ENCODE peak calls at places on chromosomes 6 and 20, in seven cellular contexts. F, U, J, C, P, I and N are unnamed samples.

GRCh38 chr6:75609639-75610590 is 8.2 kb downstream of the SENP6 start:
- DNase-seq in F (no peak), U (no peak), J (no peak), C (peak), P (peak), I (no peak), N (peak)

GRCh38 chr6:17914651-17915050 is 72.8 kb downstream of the KIF13A start:
- DNase-seq in F (no peak), U (no peak), J (no peak), C (no peak), P (no peak), I (no peak), N (no peak)

GRCh38 chr20:55057779-55058415 is 582.5 kb downstream of the DOK5 start:
- DNase-seq in F (no peak), U (peak), J (no peak), C (peak), P (no peak), I (no peak), N (no peak)

GRCh38 chr20:51361258-51361657 is 181.3 kb downstream of the NFATC2 start:
- DNase-seq in F (no peak), U (no peak), J (no peak), C (no peak), P (no peak), I (no peak), N (no peak)

GRCh38 chr6:133973109-133973971 is 20.3 kb downstream of the TBPL1 start:
- DNase-seq in F (peak), U (no peak), J (no peak), C (peak), P (peak), I (no peak), N (peak)

GRCh38 chr6:111098597-111098996 is 11.3 kb downstream of the SLC16A10 start:
- DNase-seq in F (no peak), U (no peak), J (no peak), C (no peak), P (no peak), I (no peak), N (no peak)

GRCh38 chr6:125918230-125918629 is 38.3 kb upstream of the HINT3 start:
- DNase-seq in F (peak), U (peak), J (no peak), C (no peak), P (no peak), I (no peak), N (no peak)

GRCh38 chr6:134196568-134197301 is 121.2 kb downstream of the SGK1 start:
- DNase-seq in F (no peak), U (no peak), J (no peak), C (no peak), P (no peak), I (no peak), N (no peak)

GRCh38 chr6:2157441-2158127 is 87.8 kb downstream of the GMDS start:
- DNase-seq in F (no peak), U (no peak), J (peak), C (peak), P (peak), I (no peak), N (peak)

GRCh38 chr6:38943964-38944363 is 104.6 kb upstream of the GLP1R start:
- DNase-seq in F (peak), U (no peak), J (no peak), C (no peak), P (no peak), I (peak), N (peak)

GRCh38 chr6:50278663-50279062 is 228.9 kb upstream of the DEFB112 start:
- DNase-seq in F (no peak), U (no peak), J (no peak), C (no peak), P (no peak), I (no peak), N (no peak)

GRCh38 chr6:40328376-40328987 is 258.7 kb downstream of the LRFN2 start:
- DNase-seq in F (peak), U (peak), J (no peak), C (peak), P (no peak), I (peak), N (peak)

GRCh38 chr6:48471326-48471725 is 360.3 kb upstream of the PTCHD4 start:
- DNase-seq in F (no peak), U (no peak), J (no peak), C (no peak), P (no peak), I (no peak), N (no peak)

GRCh38 chr6:37135835-37136694 is 33.9 kb upstream of the PIM1 start:
- DNase-seq in F (no peak), U (no peak), J (no peak), C (peak), P (no peak), I (no peak), N (peak)

GRCh38 chr6:97322811-97323210 is 39.8 kb upstream of the MMS22L start:
- DNase-seq in F (no peak), U (no peak), J (peak), C (peak), P (peak), I (no peak), N (peak)

GRCh38 chr6:2873643-2874042 is 29.5 kb downstream of the SERPINB9 start:
- DNase-seq in F (no peak), U (no peak), J (no peak), C (no peak), P (no peak), I (no peak), N (no peak)

GRCh38 chr6:85580878-85581267 is 12.8 kb downstream of the SNX14 start:
- DNase-seq in F (no peak), U (no peak), J (peak), C (peak), P (peak), I (peak), N (peak)

GRCh38 chr6:168778201-168778600 is 337.2 kb downstream of the SMOC2 start:
- DNase-seq in F (no peak), U (no peak), J (no peak), C (no peak), P (no peak), I (no peak), N (no peak)

GRCh38 chr6:16434885-16435284 is 196.5 kb downstream of the GMPR start:
- DNase-seq in F (no peak), U (no peak), J (no peak), C (no peak), P (peak), I (no peak), N (no peak)

GRCh38 chr6:128327890-128328289 is 192.5 kb downstream of the PTPRK start:
- DNase-seq in F (peak), U (peak), J (no peak), C (no peak), P (peak), I (peak), N (peak)

GRCh38 chr6:169166896-169167580 is 86.6 kb downstream of the THBS2 start:
- DNase-seq in F (no peak), U (no peak), J (no peak), C (no peak), P (no peak), I (no peak), N (no peak)

GRCh38 chr6:36721369-36722140 is 23.9 kb downstream of the RAB44 start:
- DNase-seq in F (no peak), U (no peak), J (no peak), C (no peak), P (no peak), I (peak), N (no peak)

GRCh38 chr20:54293526-54293925 is 85.6 kb downstream of the PFDN4 start:
- DNase-seq in F (no peak), U (no peak), J (no peak), C (no peak), P (no peak), I (no peak), N (peak)

GRCh38 chr20:41249371-41249770 is 68.2 kb downstream of the ZHX3 start:
- DNase-seq in F (peak), U (peak), J (peak), C (peak), P (peak), I (no peak), N (peak)

GRCh38 chr6:7914991-7915789 is 4.6 kb upstream of the TXNDC5 start:
- DNase-seq in F (no peak), U (no peak), J (peak), C (no peak), P (peak), I (no peak), N (peak)

GRCh38 chr6:152057832-152058498 is 250.5 kb downstream of the ESR1 start:
- DNase-seq in F (no peak), U (no peak), J (no peak), C (no peak), P (no peak), I (no peak), N (no peak)

GRCh38 chr20:47724910-47725247 is 60.4 kb downstream of the SULF2 start:
- DNase-seq in F (no peak), U (no peak), J (no peak), C (no peak), P (no peak), I (no peak), N (no peak)

GRCh38 chr20:33685328-33686007 is 717 bp downstream of the E2F1 start:
- DNase-seq in F (peak), U (peak), J (no peak), C (peak), P (peak), I (peak), N (peak)

GRCh38 chr6:38113810-38114577 is 294.5 kb downstream of the ZFAND3 start:
- DNase-seq in F (no peak), U (no peak), J (no peak), C (no peak), P (peak), I (no peak), N (no peak)

GRCh38 chr6:170296423-170296745 is 5.5 kb upstream of the DLL1 start:
- DNase-seq in F (peak), U (no peak), J (no peak), C (no peak), P (no peak), I (no peak), N (no peak)

GRCh38 chr20:63154395-63154794 is 61.5 kb downstream of the YTHDF1 start:
- DNase-seq in F (no peak), U (no peak), J (no peak), C (no peak), P (no peak), I (no peak), N (no peak)

GRCh38 chr20:5621305-5621704 is 128.9 kb upstream of the SHLD1 start:
- DNase-seq in F (no peak), U (no peak), J (no peak), C (peak), P (no peak), I (no peak), N (peak)

GRCh38 chr6:74597266-74597665 is 608.6 kb downstream of the COL12A1 start:
- DNase-seq in F (no peak), U (no peak), J (no peak), C (peak), P (peak), I (no peak), N (no peak)

GRCh38 chr20:58407966-58408557 is 19.0 kb downstream of the VAPB start:
- DNase-seq in F (no peak), U (no peak), J (no peak), C (no peak), P (no peak), I (no peak), N (peak)

GRCh38 chr6:11702039-11702795 is 76.4 kb downstream of the ADTRP start:
- DNase-seq in F (no peak), U (no peak), J (peak), C (peak), P (peak), I (no peak), N (peak)

GRCh38 chr6:106084106-106084963 is 1.8 kb upstream of the PRDM1 start:
- DNase-seq in F (peak), U (peak), J (peak), C (peak), P (peak), I (peak), N (peak)

GRCh38 chr6:67141012-67141411 is 1434.0 kb upstream of the EYS start:
- DNase-seq in F (no peak), U (no peak), J (no peak), C (no peak), P (no peak), I (no peak), N (no peak)

GRCh38 chr6:154448448-154449096 is 61.9 kb downstream of the CNKSR3 start:
- DNase-seq in F (no peak), U (peak), J (peak), C (no peak), P (peak), I (no peak), N (no peak)

GRCh38 chr6:119966484-119966883 is 616.9 kb upstream of the MAN1A1 start:
- DNase-seq in F (peak), U (no peak), J (no peak), C (no peak), P (no peak), I (peak), N (peak)
- TF ChIP-seq CTCF in F (peak), U (no peak), J (peak), C (peak), P (no peak), I (peak), N (no peak)

DNA sequence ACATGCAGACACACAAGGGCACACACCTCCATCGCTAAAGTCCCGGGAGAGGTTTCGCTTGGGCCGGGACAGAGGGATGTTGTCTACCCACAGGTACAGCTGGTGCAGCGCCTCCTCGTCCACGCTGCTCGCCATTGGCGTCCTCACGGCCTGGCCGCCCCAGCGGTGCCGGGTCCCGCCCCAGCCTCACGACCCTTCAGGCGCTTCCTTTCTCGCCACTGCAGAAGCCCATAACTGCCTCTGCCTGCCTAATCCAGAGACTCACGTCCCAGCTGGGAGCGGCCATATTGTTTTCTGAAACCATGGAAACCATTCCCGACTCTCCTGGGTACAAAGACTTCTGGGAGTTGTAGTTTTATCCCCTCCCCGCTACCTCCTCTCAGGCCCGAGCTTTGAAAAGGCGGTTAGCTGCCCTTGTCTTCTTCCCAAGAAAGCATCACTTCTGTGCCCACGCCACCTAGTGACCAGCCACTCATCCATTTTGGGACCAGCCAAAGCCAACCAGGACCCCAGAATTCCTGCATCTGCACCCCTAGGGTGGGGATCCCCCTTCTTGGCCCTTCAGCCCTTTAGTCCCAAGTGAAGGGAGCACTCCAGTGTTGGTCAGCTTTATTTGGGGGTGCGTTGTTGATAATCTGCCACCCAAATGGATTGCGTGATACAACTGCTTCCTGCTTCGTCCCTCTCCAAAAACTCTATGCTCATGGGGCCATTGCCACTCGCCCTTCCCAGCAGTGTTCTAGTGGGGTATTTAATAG is at the start of gene SPEF1:
- DNase-seq in F (peak), U (peak), J (peak), C (peak), P (peak), I (peak), N (peak)
- TF ChIP-seq CTCF in F (peak), U (peak), J (peak), C (peak), P (peak), I (peak), N (peak)

DNA sequence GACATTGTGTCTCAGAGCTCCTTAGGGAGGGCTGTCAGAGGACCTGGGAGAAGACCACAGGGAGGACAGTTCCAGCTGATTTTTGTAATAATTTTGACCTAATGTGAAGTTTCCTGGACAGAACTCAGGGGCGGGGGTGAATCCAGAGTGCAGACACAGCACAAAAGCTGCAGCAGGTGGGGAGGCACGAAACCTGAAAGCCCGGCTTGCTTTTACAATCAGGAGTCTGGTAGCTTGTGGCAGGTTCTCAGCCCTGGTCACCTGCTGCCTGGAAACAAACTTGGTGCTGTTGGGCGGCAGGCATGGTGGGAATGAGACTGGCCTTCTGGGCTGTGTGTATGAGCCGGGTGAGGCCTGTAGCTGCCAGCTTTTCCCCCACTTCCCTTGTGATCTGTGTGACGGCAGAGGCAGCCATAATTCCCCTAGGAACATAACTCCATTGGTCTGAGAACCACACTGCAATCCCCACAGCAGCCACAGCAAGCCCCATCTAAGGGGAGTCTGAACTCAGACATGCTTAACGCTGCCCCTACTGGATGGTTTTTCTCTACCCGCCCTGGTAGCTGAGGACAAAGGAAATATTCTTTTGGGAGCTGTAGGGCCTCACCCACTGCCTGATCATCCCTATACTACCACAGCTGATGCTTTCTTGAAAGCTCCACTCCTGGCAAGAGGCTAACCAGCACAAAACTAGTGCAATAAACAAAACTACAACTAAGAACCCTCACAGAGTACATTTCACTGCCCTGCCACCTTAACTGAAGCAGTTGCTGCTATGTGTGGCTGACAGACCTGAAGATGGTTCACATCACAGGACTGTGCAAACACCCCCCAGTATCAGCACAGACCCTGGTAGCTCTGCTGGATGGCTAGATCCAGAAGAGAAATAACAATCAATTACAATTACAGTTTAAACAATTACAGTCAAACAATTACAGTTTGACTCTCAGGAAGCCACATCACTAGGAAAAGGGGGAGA is 1055.1 kb upstream of the GJE1 start:
- DNase-seq in F (peak), U (no peak), J (peak), C (peak), P (peak), I (peak), N (peak)
- TF ChIP-seq CTCF in F (peak), U (no peak), J (peak), C (peak), P (no peak), I (peak), N (no peak)

GRCh38 chr6:116314878-116315277 is 35.1 kb upstream of the TSPYL1 start:
- DNase-seq in F (no peak), U (no peak), J (no peak), C (no peak), P (no peak), I (no peak), N (no peak)

GRCh38 chr6:116314218-116314617 is 34.5 kb upstream of the TSPYL1 start:
- DNase-seq in F (no peak), U (no peak), J (no peak), C (no peak), P (no peak), I (no peak), N (no peak)

GRCh38 chr6:116313377-116313776 is 33.6 kb upstream of the TSPYL1 start:
- DNase-seq in F (no peak), U (no peak), J (no peak), C (peak), P (peak), I (no peak), N (no peak)

GRCh38 chr6:116316772-116317467 is 37.2 kb upstream of the TSPYL1 start:
- DNase-seq in F (no peak), U (no peak), J (no peak), C (no peak), P (no peak), I (no peak), N (no peak)
- TF ChIP-seq CTCF in F (no peak), U (no peak), J (peak), C (no peak), P (no peak), I (no peak), N (no peak)

GRCh38 chr6:104771258-104771832 is 88.4 kb downstream of the HACE1 start:
- DNase-seq in F (no peak), U (no peak), J (no peak), C (no peak), P (peak), I (no peak), N (peak)
- TF ChIP-seq CTCF in F (peak), U (peak), J (peak), C (peak), P (no peak), I (peak), N (peak)

DNA sequence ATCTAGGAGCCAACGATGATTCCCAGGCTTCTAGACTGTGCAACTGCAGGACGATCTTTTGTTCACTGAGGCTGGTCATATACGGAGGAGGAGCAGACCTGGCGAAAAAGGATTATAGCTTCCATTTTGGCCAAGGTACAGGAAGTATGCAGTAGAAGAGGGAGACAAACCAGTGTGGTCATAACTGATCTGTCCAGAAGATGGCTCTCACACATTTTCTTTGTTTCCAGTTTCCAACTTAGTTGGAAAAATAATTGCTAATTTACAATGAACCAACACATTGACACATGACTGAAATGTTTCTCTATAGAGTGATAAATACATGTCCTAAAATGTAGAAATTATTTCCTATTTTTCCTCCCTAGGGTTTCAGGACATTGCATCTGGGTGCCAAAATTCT is 364.1 kb upstream of the BTBD3 start:
- DNase-seq in F (no peak), U (no peak), J (no peak), C (peak), P (peak), I (no peak), N (peak)
- TF ChIP-seq CTCF in F (no peak), U (no peak), J (peak), C (peak), P (peak), I (peak), N (peak)

DNA sequence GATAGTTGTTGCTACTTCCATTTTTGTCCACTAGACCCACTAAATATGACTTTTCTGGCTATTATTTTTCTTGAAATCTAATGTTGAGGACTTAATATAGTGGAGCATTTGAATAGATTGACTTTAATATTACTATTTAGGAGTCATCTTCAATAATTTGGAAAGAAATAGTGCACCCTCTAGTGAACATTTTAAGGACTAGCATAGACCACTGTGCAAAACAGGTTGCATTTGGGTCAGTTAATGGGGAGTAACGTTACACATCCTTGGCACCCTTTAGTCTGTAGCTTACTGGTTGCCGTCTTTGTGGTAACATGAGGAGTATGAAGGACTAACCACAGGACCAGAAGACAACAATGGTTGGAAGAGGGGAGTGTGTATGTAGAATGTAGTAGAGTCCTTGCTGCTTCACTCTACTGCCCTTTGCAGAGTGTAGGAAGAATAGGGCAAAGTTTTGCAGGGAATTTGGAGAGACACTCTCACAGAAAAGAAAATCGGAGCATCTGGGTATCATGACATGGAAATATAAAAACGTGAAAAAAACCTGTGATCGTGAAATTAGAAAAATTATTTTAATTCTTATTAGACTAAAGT is 25.2 kb downstream of the RFPL4B start:
- DNase-seq in F (no peak), U (no peak), J (no peak), C (no peak), P (peak), I (no peak), N (peak)
- TF ChIP-seq CTCF in F (peak), U (peak), J (peak), C (peak), P (peak), I (peak), N (peak)